ENCODE peak calls at places on chromosomes 3 and 15, in five cellular contexts. One of them, this sample, is unnamed.

GRCh38 chr3:115709135-115709534 is 85.8 kb downstream of the GAP43 start:
- DNase-seq in MG63: no peak
- DNase-seq in transverse colon: no peak
- DNase-seq in HEK293T: no peak
- DNase-seq in IMR-90: no peak
- DNase-seq in this sample: no peak

GRCh38 chr3:69819283-69819682 is 80.0 kb downstream of the MITF start:
- DNase-seq in IMR-90: no peak
- DNase-seq in MG63: peak; percentile 38
- DNase-seq in transverse colon: no peak
- DNase-seq in HEK293T: no peak
- DNase-seq in this sample: no peak

GRCh38 chr3:170295586-170295985 is 61.9 kb upstream of the SKIL start:
- DNase-seq in IMR-90: no peak
- DNase-seq in transverse colon: no peak
- DNase-seq in MG63: no peak
- DNase-seq in HEK293T: no peak
- DNase-seq in this sample: no peak

GRCh38 chr3:156535162-156535627 is 19.7 kb downstream of the SSR3 start:
- DNase-seq in HEK293T: peak; percentile 56
- DNase-seq in transverse colon: peak; percentile 51
- DNase-seq in IMR-90: peak; percentile 100
- DNase-seq in MG63: peak; percentile 92
- DNase-seq in this sample: no peak

GRCh38 chr3:130779486-130779885 is 32.9 kb upstream of the PIK3R4 start:
- DNase-seq in IMR-90: no peak
- DNase-seq in transverse colon: no peak
- DNase-seq in MG63: no peak
- DNase-seq in HEK293T: no peak
- DNase-seq in this sample: no peak

GRCh38 chr3:54215521-54215920 is 93.2 kb downstream of the CACNA2D3 start:
- DNase-seq in transverse colon: no peak
- DNase-seq in MG63: no peak
- DNase-seq in IMR-90: no peak
- DNase-seq in HEK293T: no peak
- DNase-seq in this sample: no peak

GRCh38 chr3:45223889-45224730 is 2.0 kb downstream of the TMEM158 start:
- DNase-seq in HEK293T: no peak
- DNase-seq in MG63: no peak
- DNase-seq in transverse colon: no peak
- DNase-seq in IMR-90: peak; percentile 69
- DNase-seq in this sample: no peak

GRCh38 chr15:81334768-81335447 is 11.0 kb upstream of the STARD5 start:
- DNase-seq in transverse colon: no peak
- DNase-seq in HEK293T: no peak
- DNase-seq in IMR-90: no peak
- DNase-seq in MG63: no peak
- DNase-seq in this sample: no peak

GRCh38 chr15:97972366-97972765 is 11.9 kb downstream of the ARRDC4 start:
- DNase-seq in transverse colon: no peak
- DNase-seq in IMR-90: no peak
- DNase-seq in MG63: no peak
- DNase-seq in HEK293T: no peak
- DNase-seq in this sample: no peak

GRCh38 chr3:123536153-123536895 is 48.5 kb downstream of the HACD2 start:
- DNase-seq in IMR-90: no peak
- DNase-seq in MG63: no peak
- DNase-seq in HEK293T: no peak
- DNase-seq in transverse colon: no peak
- DNase-seq in this sample: no peak

GRCh38 chr3:143928541-143929255 is 42.9 kb upstream of the DIPK2A start:
- DNase-seq in IMR-90: no peak
- DNase-seq in MG63: no peak
- DNase-seq in HEK293T: no peak
- DNase-seq in transverse colon: no peak
- DNase-seq in this sample: no peak

GRCh38 chr3:179269152-179269707 is 18.3 kb upstream of the KCNMB3 start:
- DNase-seq in IMR-90: no peak
- DNase-seq in MG63: no peak
- DNase-seq in HEK293T: no peak
- DNase-seq in transverse colon: no peak
- DNase-seq in this sample: no peak

GRCh38 chr15:77612958-77613601 is 19.6 kb downstream of the LINGO1 start:
- DNase-seq in IMR-90: no peak
- DNase-seq in MG63: no peak
- DNase-seq in transverse colon: no peak
- DNase-seq in HEK293T: no peak
- DNase-seq in this sample: no peak

GRCh38 chr3:179181021-179181472 is 32.9 kb downstream of the PIK3CA start:
- DNase-seq in IMR-90: peak; percentile 63
- DNase-seq in transverse colon: no peak
- DNase-seq in MG63: no peak
- DNase-seq in HEK293T: no peak
- DNase-seq in this sample: no peak

GRCh38 chr3:71281173-71281738 is 302.3 kb downstream of the FOXP1 start:
- DNase-seq in IMR-90: no peak
- DNase-seq in MG63: no peak
- DNase-seq in HEK293T: no peak
- DNase-seq in transverse colon: no peak
- DNase-seq in this sample: no peak

GRCh38 chr3:9153763-9154601 is 95.5 kb downstream of the SRGAP3 start:
- DNase-seq in MG63: no peak
- DNase-seq in HEK293T: no peak
- DNase-seq in transverse colon: no peak
- DNase-seq in IMR-90: no peak
- DNase-seq in this sample: no peak

GRCh38 chr3:190862209-190863118 is at the start of gene GMNC:
- DNase-seq in MG63: peak; percentile 75
- DNase-seq in IMR-90: peak; percentile 48
- DNase-seq in transverse colon: peak; percentile 77
- DNase-seq in HEK293T: peak; percentile 70
- DNase-seq in this sample: peak; percentile 35

GRCh38 chr3:55485208-55485791 is 1.8 kb downstream of the WNT5A start:
- DNase-seq in transverse colon: peak; percentile 82
- DNase-seq in MG63: peak; percentile 78
- DNase-seq in HEK293T: peak; percentile 85
- DNase-seq in IMR-90: peak; percentile 88
- DNase-seq in this sample: no peak

GRCh38 chr3:42876401-42876800 is 722 bp upstream of the CYP8B1 start:
- DNase-seq in transverse colon: no peak
- DNase-seq in IMR-90: no peak
- DNase-seq in HEK293T: no peak
- DNase-seq in MG63: no peak
- DNase-seq in this sample: no peak

GRCh38 chr3:134079111-134079531 is 49.4 kb upstream of the SLCO2A1 start:
- DNase-seq in transverse colon: no peak
- DNase-seq in IMR-90: no peak
- DNase-seq in MG63: no peak
- DNase-seq in HEK293T: no peak
- DNase-seq in this sample: no peak